ENCODE peak calls at places on chromosomes 3 and 15, in seven cellular contexts. V is heart right ventricle, X is PC-3, A is colonic mucosa, J is psoas muscle, O is mammary epithelial cell, C is right lobe of liver. N is an unnamed sample.

GRCh38 chr3:115246621-115247020 is 99.5 kb upstream of the ZBTB20 start:
- DNase-seq in V (no peak), X (no peak), A (no peak), J (no peak), O (no peak), C (no peak), N (no peak)

GRCh38 chr3:112470791-112471190 is 28.5 kb downstream of the BTLA start:
- DNase-seq in V (no peak), X (no peak), A (no peak), J (no peak), O (no peak), C (no peak), N (no peak)

GRCh38 chr3:149507491-149508324 is 33.2 kb downstream of the TM4SF4 start:
- DNase-seq in V (no peak), X (no peak), A (no peak), J (no peak), O (peak; percentile 45), C (no peak), N (peak; percentile 59)

GRCh38 chr15:91469627-91470567 is 369.8 kb downstream of the SV2B start:
- DNase-seq in V (no peak), X (no peak), A (peak; percentile 48), J (no peak), O (no peak), C (no peak), N (peak; percentile 57)

GRCh38 chr3:39154323-39155021 is 1.1 kb upstream of the CSRNP1 start:
- DNase-seq in V (no peak), X (no peak), A (peak; percentile 47), J (no peak), O (no peak), C (no peak), N (no peak)

GRCh38 chr3:160720123-160720746 is 35.8 kb upstream of the PPM1L start:
- DNase-seq in V (no peak), X (peak; percentile 36), A (no peak), J (no peak), O (no peak), C (no peak), N (no peak)

GRCh38 chr3:195771651-195772300 is 40.0 kb downstream of the MUC4 start:
- DNase-seq in V (no peak), X (no peak), A (no peak), J (no peak), O (no peak), C (no peak), N (no peak)

GRCh38 chr15:34056921-34057320 is 17.9 kb upstream of the AVEN start:
- DNase-seq in V (no peak), X (no peak), A (no peak), J (no peak), O (no peak), C (no peak), N (no peak)

GRCh38 chr3:56042326-56042951 is 425.8 kb downstream of the ERC2 start:
- DNase-seq in V (no peak), X (peak; percentile 66), A (no peak), J (no peak), O (peak; percentile 16), C (no peak), N (no peak)

GRCh38 chr15:50128266-50128665 is 9.2 kb upstream of the ATP8B4 start:
- DNase-seq in V (peak; percentile 69), X (no peak), A (peak; percentile 44), J (peak; percentile 47), O (no peak), C (no peak), N (peak; percentile 74)

GRCh38 chr3:27632431-27633223 is 89.5 kb downstream of the EOMES start:
- DNase-seq in V (peak; percentile 28), X (peak; percentile 32), A (peak; percentile 50), J (peak; percentile 48), O (peak; percentile 60), C (peak; percentile 54), N (peak; percentile 66)

GRCh38 chr3:146138904-146139303 is 22.1 kb downstream of the PLOD2 start:
- DNase-seq in V (no peak), X (no peak), A (no peak), J (no peak), O (no peak), C (no peak), N (no peak)

GRCh38 chr3:138338816-138339215 is 9.2 kb upstream of the NME9 start:
- DNase-seq in V (no peak), X (no peak), A (no peak), J (no peak), O (no peak), C (no peak), N (no peak)

GRCh38 chr3:196016485-196016884 is 65.4 kb downstream of the TFRC start:
- DNase-seq in V (no peak), X (peak; percentile 83), A (no peak), J (no peak), O (peak; percentile 85), C (no peak), N (no peak)

GRCh38 chr15:83714888-83715287 is 61.0 kb downstream of the ADAMTSL3 start:
- DNase-seq in V (peak; percentile 42), X (peak; percentile 29), A (no peak), J (no peak), O (no peak), C (no peak), N (no peak)

GRCh38 chr3:193114431-193115340 is 126.3 kb upstream of the PLAAT1 start:
- DNase-seq in V (no peak), X (peak; percentile 23), A (no peak), J (no peak), O (no peak), C (no peak), N (no peak)

GRCh38 chr3:139302084-139302800 is 41.6 kb upstream of the MRPS22 start:
- DNase-seq in V (peak; percentile 61), X (peak; percentile 94), A (no peak), J (peak; percentile 37), O (peak; percentile 96), C (no peak), N (no peak)

GRCh38 chr15:101613130-101614000 is 38.8 kb downstream of the TM2D3 start:
- DNase-seq in V (peak; percentile 87), X (peak; percentile 10), A (peak; percentile 77), J (peak; percentile 86), O (peak; percentile 12), C (peak; percentile 91), N (no peak)

GRCh38 chr3:4501422-4501821 is 8.3 kb downstream of the ITPR1 start:
- DNase-seq in V (no peak), X (no peak), A (no peak), J (no peak), O (no peak), C (no peak), N (no peak)

GRCh38 chr3:127377801-127378442 is 90.1 kb upstream of the PRR20G start:
- DNase-seq in V (no peak), X (no peak), A (no peak), J (no peak), O (no peak), C (no peak), N (no peak)

GRCh38 chr3:123349566-123350450 is 99.1 kb downstream of the ADCY5 start:
- DNase-seq in V (no peak), X (no peak), A (no peak), J (no peak), O (no peak), C (no peak), N (no peak)

DNA sequence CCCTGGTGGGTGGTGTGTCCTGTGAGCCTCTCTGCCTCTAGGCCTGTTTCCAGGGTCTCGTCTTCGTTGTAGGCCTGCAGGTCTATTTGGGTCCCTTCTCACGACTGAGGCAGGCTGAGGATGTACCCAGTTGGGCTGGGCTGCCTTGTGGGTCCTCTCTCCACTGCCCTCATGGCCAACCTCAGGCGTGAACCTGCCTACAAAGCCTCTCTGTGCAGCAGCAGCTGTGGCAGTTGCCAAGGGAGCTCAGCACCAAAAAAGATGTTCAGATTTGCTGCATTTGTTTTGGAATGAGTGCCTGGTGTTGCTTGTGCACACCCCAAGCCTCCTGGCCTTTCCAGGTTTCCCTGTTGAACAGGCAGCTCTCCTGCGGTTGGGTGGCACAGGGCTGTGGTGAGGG is 13.4 kb downstream of the KLF13 start:
- DNase-seq in V (no peak), X (no peak), A (no peak), J (no peak), O (no peak), C (no peak), N (no peak)
- H3K4me1 ChIP-seq in V (peaks cover 99% of the 10 kb centered on the region), X (peaks cover 4% of the 10 kb centered on the region), A (peaks cover 62% of the 10 kb centered on the region), J (peaks cover 85% of the 10 kb centered on the region), O (peaks cover 48% of the 10 kb centered on the region), C (no peaks in the 10 kb centered on the region), N (peaks cover 100% of the 10 kb centered on the region)

GRCh38 chr3:6204891-6205290 is 656.0 kb upstream of the GRM7 start:
- DNase-seq in V (no peak), X (peak; percentile 8), A (no peak), J (no peak), O (no peak), C (no peak), N (no peak)
- TF ChIP-seq CTCF in V (peak; percentile 14), X (peak; percentile 38), A (no peak), J (no peak), O (no peak), C (peak; percentile 12), N (peak; percentile 14)

DNA sequence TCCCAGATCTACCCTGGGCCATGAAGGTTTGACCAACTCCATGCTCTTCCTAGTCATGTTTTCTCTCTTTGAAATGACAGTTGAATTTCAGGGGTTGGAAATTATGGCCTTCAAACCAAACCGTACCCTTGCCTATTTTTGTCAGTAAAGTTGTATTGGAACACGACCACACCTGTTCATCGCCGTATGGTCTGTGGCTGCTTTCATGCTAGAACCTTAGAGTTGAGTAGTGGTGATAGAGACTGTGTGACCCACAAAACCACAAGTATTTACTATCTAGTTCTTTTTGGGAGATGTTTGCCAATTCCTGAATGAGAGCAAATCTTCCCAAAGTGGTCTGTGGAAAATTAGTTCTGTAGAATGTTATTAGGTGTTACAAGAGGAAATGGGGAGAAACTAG is 24.0 kb upstream of the STARD5 start:
- DNase-seq in V (no peak), X (no peak), A (no peak), J (no peak), O (no peak), C (no peak), N (no peak)
- H3K4me1 ChIP-seq in V (no peaks in the 10 kb centered on the region), X (no peaks in the 10 kb centered on the region), A (no peaks in the 10 kb centered on the region), J (no peaks in the 10 kb centered on the region), O (no peaks in the 10 kb centered on the region), C (no peaks in the 10 kb centered on the region), N (no peaks in the 10 kb centered on the region)

DNA sequence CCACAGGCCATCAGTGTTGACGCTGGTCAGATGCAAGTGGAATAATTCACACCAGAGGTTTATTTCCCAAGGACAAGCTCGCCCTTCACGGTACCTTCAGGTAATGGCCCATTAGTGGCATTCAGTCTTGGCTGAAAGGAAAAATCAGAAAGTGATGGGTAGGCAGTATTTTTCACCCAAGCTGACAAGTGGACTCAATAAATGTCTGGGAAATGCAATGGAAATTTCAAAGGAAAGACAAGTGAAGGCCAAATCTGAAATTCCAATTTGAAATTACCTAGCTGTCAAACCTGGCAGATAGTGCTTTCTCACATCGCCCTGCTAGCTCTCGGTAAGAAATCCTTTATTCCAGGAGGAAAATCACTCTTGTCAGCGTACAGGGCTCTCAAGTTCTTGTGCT is 413.5 kb downstream of the OCA2 start:
- DNase-seq in V (no peak), X (no peak), A (no peak), J (no peak), O (no peak), C (no peak), N (no peak)
- TF ChIP-seq CTCF in V (no peak), X (no peak), A (no peak), J (no peak), O (no peak), C (no peak), N (no peak)

N was measured in lower lobe of right lung.